ENCODE peak calls at places on chromosomes 11 and 22, in nine cellular contexts. N, T, J, C, A, Q, Y, R and K are unnamed samples. For H3K9me3, the result is how much of the 10 kb centered on the place peaks cover.

GRCh38 chr11:99638073-99638553 is 617.4 kb downstream of the CNTN5 start:
- DNase-seq in T (no peak), R (no peak), A (no peak), C (no peak), J (no peak), N (no peak), Q (no peak), Y (no peak), K (no peak)

GRCh38 chr22:24594569-24595120 is 1.8 kb upstream of the LRRC75B start:
- DNase-seq in R (no peak), T (no peak), J (no peak), N (no peak), A (no peak), Y (peak), Q (no peak), C (no peak), K (no peak)

GRCh38 chr11:35539781-35540281 is 14.4 kb upstream of the PAMR1 start:
- DNase-seq in J (peak), T (no peak), N (peak), Q (peak), Y (no peak), A (no peak), R (no peak), C (peak), K (no peak)

GRCh38 chr11:131253885-131254204 is 116.6 kb upstream of the NTM start:
- DNase-seq in N (no peak), R (no peak), T (no peak), C (no peak), A (no peak), Q (no peak), Y (no peak), J (peak), K (no peak)

GRCh38 chr11:9060700-9061111 is 30.7 kb downstream of the SCUBE2 start:
- DNase-seq in T (no peak), C (no peak), A (no peak), R (no peak), N (no peak), Y (no peak), Q (no peak), J (no peak), K (peak)

GRCh38 chr11:44574620-44575287 is 9.3 kb downstream of the CD82 start:
- DNase-seq in Q (peak), T (no peak), C (no peak), J (peak), N (no peak), A (peak), R (no peak), Y (no peak), K (no peak)

GRCh38 chr11:86193297-86194095 is 51.1 kb upstream of the EED start:
- DNase-seq in T (no peak), Y (peak), C (peak), N (peak), Q (peak), R (peak), A (peak), J (peak), K (peak)

GRCh38 chr22:38432264-38432663 is 22.7 kb downstream of the KCNJ4 start:
- DNase-seq in Q (no peak), T (no peak), A (no peak), C (no peak), R (no peak), N (no peak), Y (no peak), J (no peak), K (no peak)

GRCh38 chr11:43904737-43905515 is 24.3 kb downstream of the ALKBH3 start:
- DNase-seq in N (no peak), T (no peak), C (no peak), R (no peak), Y (no peak), A (no peak), J (peak), Q (peak), K (no peak)

GRCh38 chr22:20523118-20523983 is 15.9 kb downstream of the MED15 start:
- DNase-seq in N (no peak), Q (peak), J (peak), T (no peak), Y (peak), C (no peak), A (no peak), R (no peak), K (no peak)

GRCh38 chr22:19523240-19524169 is 705 bp downstream of the CLDN5 start:
- DNase-seq in T (no peak), Y (no peak), C (no peak), A (peak), Q (peak), J (peak), N (no peak), R (no peak), K (peak)

GRCh38 chr22:27224485-27225364 is 567.3 kb downstream of the MIAT start:
- DNase-seq in A (no peak), N (peak), T (no peak), R (peak), Y (no peak), Q (peak), C (no peak), J (peak), K (no peak)

GRCh38 chr22:38724926-38725571 is 19.3 kb downstream of the GTPBP1 start:
- DNase-seq in N (no peak), C (no peak), Y (no peak), J (peak), A (peak), Q (peak), R (peak), T (no peak), K (peak)

GRCh38 chr22:29879738-29880137 is 3.2 kb upstream of the MTMR3 start:
- DNase-seq in N (no peak), Q (no peak), A (no peak), Y (no peak), T (no peak), J (no peak), R (peak), C (no peak), K (peak)

GRCh38 chr22:27986459-27986858 is 67.4 kb upstream of the PITPNB start:
- DNase-seq in R (no peak), T (no peak), C (no peak), Q (no peak), N (no peak), Y (no peak), A (no peak), J (no peak), K (no peak)

GRCh38 chr11:77747381-77747969 is 73.0 kb downstream of the RSF1 start:
- DNase-seq in J (peak), A (no peak), Q (peak), Y (no peak), R (no peak), N (no peak), T (no peak), C (no peak), K (no peak)

GRCh38 chr11:2107941-2108630 is 31.1 kb downstream of the IGF2 start:
- DNase-seq in T (no peak), A (no peak), J (no peak), Y (peak), Q (no peak), N (no peak), C (no peak), R (no peak), K (no peak)
- H3K9me3 ChIP-seq in T (under half), A (under half), J (under half), Y (under half), Q (under half), N (under half), C (under half), R (under half), K (under half)

DNA sequence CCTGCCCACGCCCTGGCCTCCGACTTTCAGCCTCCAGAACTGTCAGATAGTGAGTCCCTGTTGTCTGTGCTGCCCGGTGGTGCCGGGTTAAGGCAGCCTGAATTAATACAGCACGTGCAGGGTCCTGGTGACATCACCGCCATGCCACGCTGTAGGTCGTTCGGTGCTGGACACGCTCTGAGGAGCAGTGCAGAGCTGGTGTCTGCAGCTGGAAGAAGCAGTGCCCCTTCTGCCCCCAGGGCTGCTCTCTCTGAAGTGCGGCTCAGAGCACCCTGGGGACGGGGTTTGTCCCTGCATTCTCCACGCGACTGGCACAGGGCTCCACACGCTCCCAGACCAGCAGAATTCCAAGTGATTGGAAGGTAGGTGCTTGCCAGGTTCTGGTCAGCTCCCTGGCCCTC is 831.5 kb downstream of the TBC1D22A start:
- DNase-seq in R (no peak), Y (no peak), T (no peak), C (no peak), N (no peak), A (no peak), J (no peak), Q (no peak), K (no peak)
- H3K9me3 ChIP-seq in R (under half), Y (under half), T (under half), C (under half), N (under half), A (under half), J (half or more), Q (under half), K (under half)

DNA sequence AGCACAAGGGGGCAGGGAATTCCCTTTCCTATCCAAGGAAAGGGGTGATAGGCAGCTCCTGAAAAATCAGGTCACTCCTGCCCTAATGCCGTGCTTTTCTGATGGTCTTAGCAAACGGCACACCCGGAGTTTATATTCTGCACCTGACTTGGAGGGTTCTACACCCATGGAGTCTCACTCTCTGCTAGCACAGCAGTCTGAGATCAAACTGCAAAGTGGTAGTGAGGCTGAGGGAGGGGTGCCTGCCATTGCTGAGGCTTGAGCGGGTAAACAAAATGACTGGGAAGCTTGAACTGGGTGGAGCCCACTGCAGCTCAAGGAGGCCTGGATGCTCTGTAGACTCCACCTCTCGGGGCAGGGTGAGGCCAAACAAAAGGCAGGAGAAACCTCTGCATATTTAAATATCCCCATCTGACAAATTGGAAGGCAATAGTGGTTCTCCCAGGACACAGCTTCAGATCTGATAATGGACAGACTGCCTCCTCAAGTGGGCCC is 194.7 kb downstream of the OR4A47 start:
- DNase-seq in J (no peak), Y (no peak), A (no peak), C (no peak), R (no peak), N (no peak), Q (no peak), T (no peak), K (no peak)
- H3K9me3 ChIP-seq in J (under half), Y (under half), A (under half), C (under half), R (under half), N (under half), Q (under half), T (under half), K (under half)

DNA sequence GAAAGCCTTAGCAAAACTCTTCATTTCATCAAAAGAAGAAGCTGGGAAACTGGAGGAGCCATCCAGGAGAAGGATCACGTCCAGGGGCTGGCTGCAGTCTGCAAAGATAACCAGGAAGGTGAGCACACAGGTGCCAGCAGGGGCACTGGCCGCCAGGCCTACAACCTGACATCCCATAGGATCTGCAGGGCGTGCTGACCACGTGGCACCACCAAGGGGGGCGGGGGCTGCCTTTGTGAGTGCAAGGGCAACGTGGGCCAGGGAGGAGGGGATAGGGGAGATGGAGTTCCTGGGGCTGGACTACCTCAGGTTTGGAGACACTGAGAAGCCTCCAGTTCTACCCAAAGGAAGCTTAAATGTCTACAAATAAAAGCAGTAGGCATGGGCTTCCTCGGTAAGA is 102.7 kb upstream of the CCT8L2 start:
- DNase-seq in N (no peak), Q (no peak), Y (no peak), A (no peak), J (no peak), T (no peak), R (no peak), C (no peak), K (no peak)
- H3K9me3 ChIP-seq in N (under half), Q (under half), Y (under half), A (under half), J (under half), T (under half), R (under half), C (under half), K (under half)

GRCh38 chr11:124170801-124171586 is 12.2 kb upstream of the OR10D3 start:
- DNase-seq in C (no peak), R (no peak), Q (no peak), T (no peak), A (no peak), J (no peak), N (no peak), Y (no peak), K (no peak)

GRCh38 chr11:124172076-124172475 is 11.1 kb upstream of the OR10D3 start:
- DNase-seq in A (no peak), Q (no peak), Y (no peak), T (no peak), N (no peak), C (no peak), R (no peak), J (no peak), K (no peak)

GRCh38 chr11:124177344-124177743 is 5.8 kb upstream of the OR10D3 start:
- DNase-seq in Y (no peak), C (no peak), A (no peak), N (no peak), T (no peak), J (no peak), Q (no peak), R (no peak), K (no peak)

GRCh38 chr11:124172599-124172998 is 10.5 kb upstream of the OR10D3 start:
- DNase-seq in T (no peak), N (no peak), Q (no peak), A (no peak), R (no peak), Y (no peak), C (no peak), J (no peak), K (no peak)

GRCh38 chr11:124174001-124174400 is 9.1 kb upstream of the OR10D3 start:
- DNase-seq in R (peak), Y (no peak), C (no peak), Q (peak), T (no peak), N (no peak), A (no peak), J (peak), K (no peak)
- H3K9me3 ChIP-seq in R (under half), Y (under half), C (under half), Q (under half), T (under half), N (under half), A (under half), J (under half), K (under half)

DNA sequence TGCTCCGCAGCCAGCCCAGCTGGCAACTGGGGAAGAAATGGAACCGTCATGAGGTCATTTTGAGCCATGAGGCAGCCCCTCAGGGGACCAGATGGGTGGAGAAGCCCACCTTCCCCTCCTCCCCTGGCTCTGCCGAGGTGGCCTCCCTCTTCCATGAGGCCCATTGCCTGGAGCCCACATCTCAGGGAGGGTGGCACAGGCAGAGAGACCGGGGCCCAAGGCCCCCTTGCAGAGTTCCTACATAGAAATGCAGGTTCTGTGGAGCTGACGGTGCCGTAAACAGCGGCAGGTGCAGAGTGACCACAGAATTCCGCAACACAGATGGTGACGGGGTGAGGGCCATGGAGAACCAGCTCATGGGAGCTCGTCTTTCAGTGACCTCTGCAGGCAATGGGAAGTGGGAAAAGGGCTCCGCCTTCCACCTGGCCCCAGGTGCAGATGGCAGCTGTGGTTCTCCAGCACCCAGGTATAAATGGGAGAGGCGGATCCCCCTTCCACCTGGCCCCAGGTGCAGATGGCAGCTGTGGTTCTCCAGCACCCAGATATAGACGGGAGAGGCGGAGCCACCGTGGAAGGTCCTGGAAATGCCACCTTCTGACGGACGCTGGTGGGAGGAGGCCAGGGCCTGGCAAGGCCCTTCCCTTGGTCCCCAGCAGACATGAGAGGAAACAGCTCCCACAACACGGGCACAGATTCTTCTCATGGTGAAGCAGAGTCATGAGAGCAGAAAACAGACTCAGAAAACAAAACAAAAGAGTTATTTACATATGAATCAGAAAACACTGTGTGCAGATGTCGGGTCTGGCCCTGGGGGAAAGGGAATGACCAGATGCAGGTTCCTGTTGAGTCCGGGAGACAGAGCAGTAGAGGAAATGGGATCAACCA is 765.3 kb downstream of the BRD1 start:
- DNase-seq in A (no peak), N (no peak), T (no peak), Q (no peak), C (no peak), R (no peak), J (no peak), Y (no peak), K (no peak)
- H3K9me3 ChIP-seq in A (under half), N (under half), T (under half), Q (under half), C (under half), R (under half), J (under half), Y (under half), K (under half)

GRCh38 chr22:47421846-47422245 is 659.4 kb downstream of the TBC1D22A start:
- DNase-seq in R (no peak), J (no peak), C (no peak), Y (no peak), N (no peak), A (no peak), Q (no peak), T (no peak), K (no peak)
- H3K9me3 ChIP-seq in R (under half), J (under half), C (under half), Y (under half), N (under half), A (under half), Q (under half), T (under half), K (under half)

GRCh38 chr22:47206185-47206584 is 443.7 kb downstream of the TBC1D22A start:
- DNase-seq in N (no peak), Q (no peak), A (no peak), R (no peak), T (no peak), C (no peak), J (no peak), Y (no peak), K (no peak)

GRCh38 chr22:47204002-47204979 is 441.8 kb downstream of the TBC1D22A start:
- DNase-seq in R (no peak), N (no peak), Y (no peak), T (no peak), C (no peak), A (no peak), Q (peak), J (no peak), K (no peak)

GRCh38 chr22:47205081-47205491 is 442.6 kb downstream of the TBC1D22A start:
- DNase-seq in R (no peak), A (no peak), C (no peak), T (no peak), Y (no peak), N (no peak), Q (no peak), J (no peak), K (no peak)

GRCh38 chr22:47206819-47207218 is 444.4 kb downstream of the TBC1D22A start:
- DNase-seq in Y (no peak), N (no peak), Q (no peak), A (no peak), T (no peak), C (no peak), J (no peak), R (no peak), K (no peak)

DNA sequence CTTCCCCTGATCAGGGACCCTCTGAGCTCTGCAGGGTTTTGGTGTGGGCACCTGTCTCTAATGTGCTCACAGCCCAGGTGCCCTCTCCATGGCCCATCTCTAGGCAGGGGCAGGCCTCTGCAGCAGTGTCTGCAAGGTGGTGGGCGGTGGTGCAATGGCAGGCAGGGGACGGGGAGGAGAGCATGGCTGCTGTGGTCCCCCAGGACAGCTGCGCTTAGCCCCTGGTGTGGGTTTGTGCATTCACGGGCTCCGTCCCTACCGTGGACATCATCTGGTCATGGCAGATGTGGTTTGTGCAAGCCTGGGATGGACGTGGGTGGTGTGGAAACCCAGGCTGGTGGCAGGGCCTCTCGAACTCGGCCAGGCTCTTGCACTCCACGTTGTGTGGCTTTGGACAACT is 443.1 kb downstream of the TBC1D22A start:
- DNase-seq in R (no peak), A (no peak), Q (no peak), T (no peak), C (no peak), J (no peak), Y (no peak), N (no peak), K (no peak)
- H3K9me3 ChIP-seq in R (under half), A (under half), Q (under half), T (under half), C (under half), J (under half), Y (under half), N (under half), K (under half)

GRCh38 chr11:76023408-76024068 is 182.8 kb downstream of the WNT11 start:
- DNase-seq in T (no peak), A (no peak), Q (no peak), R (no peak), Y (no peak), C (no peak), N (no peak), J (no peak), K (peak)
- H3K9me3 ChIP-seq in T (under half), A (under half), Q (under half), R (under half), Y (under half), C (under half), N (under half), J (under half), K (under half)

GRCh38 chr11:60128376-60128775 is 39.9 kb downstream of the MS4A2 start:
- DNase-seq in R (no peak), Q (no peak), J (no peak), A (no peak), C (no peak), N (no peak), T (no peak), Y (no peak), K (no peak)

GRCh38 chr11:60124802-60125432 is 36.5 kb downstream of the MS4A2 start:
- DNase-seq in Q (no peak), J (no peak), A (no peak), C (no peak), N (no peak), T (no peak), Y (no peak), R (no peak), K (no peak)

GRCh38 chr11:60129853-60130252 is 41.4 kb downstream of the MS4A2 start:
- DNase-seq in R (no peak), T (no peak), Y (no peak), A (no peak), J (no peak), C (no peak), N (no peak), Q (no peak), K (no peak)

GRCh38 chr11:60125962-60126585 is 37.6 kb downstream of the MS4A2 start:
- DNase-seq in A (no peak), Y (no peak), C (no peak), Q (no peak), R (no peak), N (no peak), J (no peak), T (no peak), K (no peak)

GRCh38 chr11:60127311-60127811 is 38.9 kb downstream of the MS4A2 start:
- DNase-seq in A (no peak), J (no peak), Q (no peak), Y (no peak), R (peak), T (no peak), N (no peak), C (no peak), K (no peak)
- H3K9me3 ChIP-seq in A (under half), J (under half), Q (under half), Y (under half), R (under half), T (under half), N (under half), C (under half), K (under half)